ENCODE peak calls at places on chromosomes 7 and 10, in four cellular contexts. I, L, O and P are unnamed samples.

GRCh38 chr7:24971333-24972165 is 8.4 kb downstream of the OSBPL3 start:
- DNase-seq in O (no peak), L (no peak), I (no peak), P (peak; percentile 81)

GRCh38 chr7:35988818-35989217 is 164.2 kb upstream of the EEPD1 start:
- DNase-seq in O (no peak), I (no peak), L (no peak), P (no peak)

GRCh38 chr10:91652364-91652763 is 19.5 kb upstream of the PPP1R3C start:
- DNase-seq in I (peak; percentile 27), O (no peak), L (no peak), P (peak; percentile 86)

GRCh38 chr7:104946338-104946737 is 67.7 kb upstream of the KMT2E start:
- DNase-seq in L (no peak), O (no peak), I (no peak), P (no peak)

GRCh38 chr7:35729061-35729783 is 34.3 kb upstream of the HERPUD2 start:
- DNase-seq in O (no peak), L (peak; percentile 96), I (no peak), P (no peak)

GRCh38 chr10:90674461-90674860 is 183.4 kb downstream of the HTR7 start:
- DNase-seq in L (no peak), I (no peak), O (no peak), P (no peak)

GRCh38 chr10:89301721-89302445 is at the start of gene IFIT2:
- DNase-seq in O (peak; percentile 62), L (peak; percentile 66), I (peak; percentile 47), P (no peak)

GRCh38 chr7:27677912-27678612 is 15.4 kb upstream of the HIBADH start:
- DNase-seq in L (no peak), I (peak; percentile 84), O (peak; percentile 85), P (peak; percentile 87)

GRCh38 chr7:47794016-47794415 is 154.2 kb downstream of the PKD1L1 start:
- DNase-seq in I (no peak), O (no peak), L (no peak), P (no peak)

GRCh38 chr7:44290250-44290616 is 35.2 kb downstream of the CAMK2B start:
- DNase-seq in L (no peak), I (no peak), O (no peak), P (no peak)

GRCh38 chr10:100350914-100351485 is 4.0 kb downstream of the SCD start:
- DNase-seq in L (no peak), O (no peak), I (no peak), P (no peak)

GRCh38 chr7:142499641-142500040 is 241.8 kb upstream of the PRSS58 start:
- DNase-seq in I (no peak), O (no peak), L (no peak), P (no peak)
- H3K27ac ChIP-seq in I (no peak overlapping the region), O (no peak overlapping the region), L (no peak overlapping the region), P (no peak overlapping the region)

DNA sequence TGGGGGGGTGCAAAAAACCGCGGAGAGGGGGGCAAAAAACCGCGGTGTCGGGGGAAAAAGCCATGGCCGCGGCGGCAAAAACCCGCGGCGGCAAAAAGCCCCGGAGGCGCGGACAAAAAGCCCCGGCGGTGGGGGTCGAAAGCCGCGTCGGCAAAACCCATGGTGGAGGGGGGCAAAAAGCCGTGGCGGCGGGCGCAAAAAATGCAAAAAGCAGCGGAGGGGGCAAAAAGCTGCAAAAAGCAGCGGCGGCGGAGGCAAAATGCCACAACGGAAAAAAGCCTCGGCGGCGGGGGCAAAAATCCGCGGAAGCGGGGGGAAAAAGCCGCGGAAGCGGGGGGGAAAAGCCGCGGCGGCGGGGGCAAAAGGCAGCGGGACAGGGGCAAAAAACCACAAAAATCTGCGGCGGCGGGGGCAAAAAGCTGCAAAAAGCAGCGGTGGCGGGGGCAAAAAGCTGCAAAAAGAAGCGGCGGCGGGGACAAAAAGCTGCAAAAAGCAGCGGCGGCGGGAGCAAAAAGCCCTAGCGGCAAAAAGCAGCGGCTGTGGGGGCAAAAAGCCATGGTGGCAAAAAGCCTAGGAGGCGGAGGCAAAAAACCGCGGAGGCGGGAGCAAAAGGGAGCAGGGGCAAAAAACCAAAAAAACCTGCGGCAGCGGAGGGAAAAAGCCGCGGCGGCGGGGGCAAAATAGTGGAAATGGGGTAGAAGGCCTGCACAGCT is 418.9 kb downstream of the ZNF716 start:
- DNase-seq in L (no peak), I (peak; percentile 0), O (no peak), P (no peak)
- TF ChIP-seq CTCF in L (no peak), I (no peak), O (no peak), P (no peak)

GRCh38 chr10:130080461-130080814 is 30.2 kb downstream of the C10orf143 start:
- DNase-seq in I (no peak), O (no peak), L (no peak), P (no peak)
- TF ChIP-seq REST in I (no peak), O (no peak), L (no peak), P (no peak)

GRCh38 chr7:92057375-92057774 is 76.9 kb downstream of the CYP51A1 start:
- DNase-seq in L (no peak), I (no peak), O (no peak), P (no peak)

GRCh38 chr7:92056276-92056675 is 78.0 kb downstream of the CYP51A1 start:
- DNase-seq in I (no peak), L (no peak), O (no peak), P (no peak)

GRCh38 chr7:92053312-92053711 is 81.0 kb downstream of the CYP51A1 start:
- DNase-seq in I (no peak), O (no peak), L (no peak), P (no peak)

GRCh38 chr7:92052159-92052558 is 82.1 kb downstream of the CYP51A1 start:
- DNase-seq in I (no peak), L (no peak), O (no peak), P (no peak)

GRCh38 chr7:92051655-92052054 is 82.6 kb downstream of the CYP51A1 start:
- DNase-seq in I (no peak), L (no peak), O (no peak), P (no peak)
- H3K27ac ChIP-seq in I (no peak overlapping the region), L (no peak overlapping the region), O (no peak overlapping the region), P (no peak overlapping the region)